ENCODE peak calls at places on chromosomes 5 and 9, in eight cellular contexts. M is stimulated activated naive CD8-positive, alpha-beta T cell treated with anti-CD3 and anti-CD28 coated beads, Interleukin-15, amount 100 ng/mL, for 72 hours; K is NCI-H2171 treated with DMSO at 0.1 percent for 48 hours; G is thoracic aorta; B is Caki2; P is dorsolateral prefrontal cortex; S is EL; N is NCI-H187. H is an unnamed sample.

GRCh38 chr9:87855061-87855460 is 27.6 kb upstream of the SPATA31E1 start:
- DNase-seq in M (no peak), K (no peak), G (no peak), B (no peak), P (no peak), S (no peak), N (no peak), H (no peak)

GRCh38 chr5:129377504-129377903 is 82.6 kb upstream of the ADAMTS19 start:
- DNase-seq in M (no peak), K (peak; percentile 18), G (no peak), B (no peak), P (no peak), S (no peak), N (peak; percentile 71), H (no peak)

GRCh38 chr5:134114886-134115805 is 665 bp downstream of the TCF7 start:
- DNase-seq in M (peak; percentile 70), K (no peak), G (no peak), B (no peak), P (no peak), S (no peak), N (no peak), H (no peak)

GRCh38 chr9:121285835-121286687 is 18.1 kb downstream of the GSN start:
- DNase-seq in M (no peak), K (peak; percentile 21), G (peak; percentile 31), B (peak; percentile 14), P (no peak), S (peak; percentile 83), N (no peak), H (peak; percentile 89)

GRCh38 chr9:137270929-137271695 is 6.4 kb upstream of the TOR4A start:
- DNase-seq in M (no peak), K (no peak), G (no peak), B (no peak), P (no peak), S (no peak), N (no peak), H (peak; percentile 67)

GRCh38 chr5:133775584-133776304 is 163.4 kb upstream of the FSTL4 start:
- DNase-seq in M (no peak), K (no peak), G (no peak), B (no peak), P (no peak), S (no peak), N (no peak), H (no peak)

GRCh38 chr9:133188006-133188842 is 20.8 kb downstream of the OBP2B start:
- DNase-seq in M (no peak), K (peak; percentile 71), G (no peak), B (peak; percentile 45), P (no peak), S (no peak), N (peak; percentile 5), H (peak; percentile 11)

GRCh38 chr5:157143127-157143959 is 678 bp upstream of the MED7 start:
- DNase-seq in M (peak; percentile 38), K (peak; percentile 80), G (no peak), B (no peak), P (peak; percentile 58), S (peak; percentile 39), N (no peak), H (peak; percentile 53)

GRCh38 chr9:71928806-71929205 is 17.4 kb downstream of the C9orf85 start:
- DNase-seq in M (no peak), K (no peak), G (no peak), B (no peak), P (no peak), S (no peak), N (no peak), H (no peak)

GRCh38 chr9:31275419-31275818 is 1109.0 kb upstream of the ACO1 start:
- DNase-seq in M (no peak), K (no peak), G (no peak), B (no peak), P (no peak), S (no peak), N (no peak), H (no peak)

GRCh38 chr5:176360894-176361436 is 599 bp downstream of the KIAA1191 start:
- DNase-seq in M (no peak), K (no peak), G (no peak), B (no peak), P (no peak), S (peak; percentile 16), N (no peak), H (no peak)

GRCh38 chr9:12833701-12834100 is 58.9 kb downstream of the LURAP1L start:
- DNase-seq in M (no peak), K (no peak), G (no peak), B (no peak), P (no peak), S (no peak), N (no peak), H (no peak)

GRCh38 chr5:102867999-102868662 is 113.0 kb downstream of the PAM start:
- DNase-seq in M (no peak), K (no peak), G (no peak), B (no peak), P (no peak), S (peak; percentile 31), N (no peak), H (peak; percentile 52)

GRCh38 chr5:163506726-163507125 is 1.3 kb downstream of the MAT2B start:
- DNase-seq in M (peak; percentile 15), K (no peak), G (no peak), B (peak; percentile 30), P (no peak), S (peak; percentile 42), N (no peak), H (no peak)

GRCh38 chr5:39283231-39283818 is 64.0 kb upstream of the FYB1 start:
- DNase-seq in M (peak; percentile 54), K (no peak), G (no peak), B (peak; percentile 80), P (no peak), S (peak; percentile 75), N (no peak), H (peak; percentile 67)

H was measured in MV-4-11.